ENCODE peak calls at places on chromosome 19, in seven cellular contexts. B, S, H, Y, A, W and P are unnamed samples.

GRCh38 chr19:1455336-1456120 is 5.6 kb downstream of the APC2 start:
- DNase-seq in B (no peak), Y (peak; percentile 33), H (peak; percentile 79), W (no peak), A (no peak), S (peak; percentile 47), P (no peak)

GRCh38 chr19:45469132-45469834 is 1.5 kb downstream of the FOSB start:
- DNase-seq in Y (peak; percentile 81), S (peak; percentile 78), B (peak; percentile 83), H (peak; percentile 95), A (peak; percentile 97), W (peak; percentile 78), P (peak; percentile 78)

GRCh38 chr19:7159105-7159933 is 89.8 kb downstream of the ZNF557 start:
- DNase-seq in B (no peak), H (no peak), S (no peak), W (no peak), Y (peak; percentile 51), A (no peak), P (no peak)

GRCh38 chr19:3983936-3984583 is 1.2 kb downstream of the EEF2 start:
- DNase-seq in Y (no peak), H (no peak), B (no peak), A (peak; percentile 74), W (no peak), S (no peak), P (no peak)

GRCh38 chr19:3250675-3251074 is 26.2 kb downstream of the CELF5 start:
- DNase-seq in W (no peak), H (peak; percentile 59), Y (no peak), B (no peak), S (no peak), A (no peak), P (no peak)

GRCh38 chr19:16585808-16586476 is 13.7 kb upstream of the SLC35E1 start:
- DNase-seq in H (peak; percentile 79), S (no peak), A (no peak), W (no peak), B (no peak), Y (no peak), P (peak; percentile 98)

GRCh38 chr19:45238556-45238955 is 6.7 kb downstream of the EXOC3L2 start:
- DNase-seq in B (no peak), S (no peak), A (no peak), W (no peak), H (no peak), Y (no peak), P (no peak)

GRCh38 chr19:8569066-8569761 is 8.0 kb downstream of the MYO1F start:
- DNase-seq in W (no peak), A (no peak), S (peak; percentile 74), Y (peak; percentile 88), B (no peak), H (peak; percentile 86), P (peak; percentile 63)

GRCh38 chr19:32748497-32748896 is 28.9 kb downstream of the TDRD12 start:
- DNase-seq in S (no peak), Y (no peak), H (peak; percentile 35), W (no peak), B (no peak), A (no peak), P (no peak)

GRCh38 chr19:52115526-52116053 is 20.0 kb upstream of the ZNF841 start:
- DNase-seq in B (no peak), W (no peak), Y (no peak), S (no peak), H (no peak), A (no peak), P (no peak)

GRCh38 chr19:18379803-18380747 is 5.9 kb upstream of the GDF15 start:
- DNase-seq in S (no peak), H (no peak), B (peak; percentile 23), W (no peak), A (peak; percentile 88), Y (peak; percentile 43), P (no peak)

GRCh38 chr19:43624933-43625332 is 5.5 kb upstream of the ZNF428 start:
- DNase-seq in S (peak; percentile 81), B (no peak), W (no peak), Y (no peak), A (peak; percentile 83), H (peak; percentile 87), P (no peak)

GRCh38 chr19:13085673-13086072 is 17.0 kb downstream of the LYL1 start:
- DNase-seq in B (no peak), H (no peak), A (peak; percentile 78), W (no peak), S (no peak), Y (no peak), P (no peak)

GRCh38 chr19:29671393-29672076 is 6.3 kb downstream of the PLEKHF1 start:
- DNase-seq in B (no peak), S (peak; percentile 80), W (no peak), H (peak; percentile 76), A (peak; percentile 81), Y (peak; percentile 24), P (peak; percentile 88)

GRCh38 chr19:8208119-8208709 is 956 bp upstream of the CERS4 start:
- DNase-seq in B (no peak), W (peak; percentile 33), H (no peak), A (no peak), S (no peak), Y (no peak), P (no peak)

GRCh38 chr19:35454663-35455062 is 6.6 kb downstream of the FFAR2 start:
- DNase-seq in B (no peak), Y (no peak), H (no peak), W (no peak), A (no peak), S (no peak), P (no peak)

GRCh38 chr19:29487432-29487831 is 38.4 kb upstream of the VSTM2B start:
- DNase-seq in Y (no peak), H (peak; percentile 2), B (no peak), A (peak; percentile 36), W (peak; percentile 6), S (no peak), P (no peak)

GRCh38 chr19:36665832-36666231 is 805 bp downstream of the ZNF461 start:
- DNase-seq in W (no peak), A (no peak), B (no peak), H (no peak), S (no peak), Y (no peak), P (no peak)

GRCh38 chr19:34734601-34735103 is 609 bp downstream of the ZNF181 start:
- DNase-seq in W (no peak), B (no peak), Y (no peak), S (no peak), A (no peak), H (no peak), P (no peak)

GRCh38 chr19:43476606-43477005 is 11.2 kb upstream of the LYPD3 start:
- DNase-seq in S (no peak), B (no peak), W (no peak), Y (no peak), A (no peak), H (no peak), P (no peak)

GRCh38 chr19:58157045-58157728 is 6.6 kb upstream of the ZNF329 start:
- DNase-seq in W (no peak), Y (no peak), H (no peak), S (no peak), A (no peak), B (no peak), P (no peak)

GRCh38 chr19:34082289-34083077 is 89.8 kb upstream of the LSM14A start:
- DNase-seq in W (no peak), H (no peak), S (no peak), Y (no peak), A (no peak), B (no peak), P (no peak)

GRCh38 chr19:43651758-43652545 is 12.3 kb upstream of the CADM4 start:
- DNase-seq in B (peak; percentile 46), S (peak; percentile 5), W (peak; percentile 54), A (no peak), H (peak; percentile 62), Y (peak; percentile 48), P (no peak)

GRCh38 chr19:49677232-49677881 is at the start of gene PRMT1:
- DNase-seq in Y (no peak), S (peak; percentile 52), B (peak; percentile 34), W (no peak), A (peak; percentile 79), H (no peak), P (no peak)

GRCh38 chr19:30227071-30227621 is 145.0 kb upstream of the ZNF536 start:
- DNase-seq in A (no peak), H (peak; percentile 44), Y (no peak), W (no peak), S (no peak), B (no peak), P (no peak)

GRCh38 chr19:5495792-5496191 is 40.6 kb downstream of the ZNRF4 start:
- DNase-seq in H (no peak), B (no peak), S (no peak), Y (no peak), A (no peak), W (no peak), P (no peak)

GRCh38 chr19:6773323-6773931 is 919 bp downstream of the VAV1 start:
- DNase-seq in B (no peak), H (peak; percentile 69), W (no peak), A (peak; percentile 69), Y (no peak), S (peak; percentile 49), P (peak; percentile 64)

GRCh38 chr19:9945319-9945966 is 9.1 kb upstream of the OLFM2 start:
- DNase-seq in S (no peak), H (no peak), W (no peak), B (no peak), Y (peak; percentile 98), A (peak; percentile 69), P (no peak)